ENCODE peak calls at places on chromosome 1, in five cellular contexts. A, E, Z, L and N are unnamed samples.

GRCh38 chr1:163381487-163382184 is 59.9 kb downstream of the NUF2 start:
- DNase-seq in L (no peak), Z (no peak), E (no peak), A (no peak), N (no peak)

GRCh38 chr1:54223441-54224202 is 23.7 kb downstream of the MRPL37 start:
- DNase-seq in L (no peak), Z (no peak), E (no peak), A (no peak), N (no peak)

GRCh38 chr1:27970401-27970800 is 10.6 kb downstream of the XKR8 start:
- DNase-seq in L (no peak), E (peak), Z (peak), A (no peak), N (no peak)

GRCh38 chr1:59290173-59290954 is 6.5 kb upstream of the FGGY start:
- DNase-seq in L (no peak), Z (peak), E (no peak), A (no peak), N (peak)

GRCh38 chr1:208788013-208788412 is 543.8 kb upstream of the PLXNA2 start:
- DNase-seq in A (no peak), E (no peak), Z (no peak), L (no peak), N (no peak)

GRCh38 chr1:12549460-12550349 is 68.3 kb downstream of the DHRS3 start:
- DNase-seq in E (peak), L (no peak), A (peak), Z (peak), N (peak)

GRCh38 chr1:22105611-22106207 is 37.2 kb downstream of the WNT4 start:
- DNase-seq in A (no peak), Z (no peak), E (no peak), L (no peak), N (peak)

GRCh38 chr1:19385869-19386591 is 73.9 kb downstream of the SLC66A1 start:
- DNase-seq in A (peak), E (no peak), L (no peak), Z (peak), N (no peak)

GRCh38 chr1:196295766-196296165 is 312.5 kb downstream of the KCNT2 start:
- DNase-seq in A (no peak), L (no peak), E (no peak), Z (no peak), N (peak)

GRCh38 chr1:226634156-226634588 is 85.6 kb downstream of the STUM start:
- DNase-seq in Z (peak), E (no peak), A (peak), L (peak), N (no peak)

GRCh38 chr1:202255343-202255742 is 61.7 kb downstream of the LGR6 start:
- DNase-seq in Z (no peak), L (no peak), A (no peak), E (no peak), N (no peak)

GRCh38 chr1:207002731-207003146 is 29.8 kb downstream of the C1orf116 start:
- DNase-seq in A (no peak), Z (peak), L (no peak), E (no peak), N (peak)

GRCh38 chr1:43580039-43580438 is 49.4 kb downstream of the PTPRF start:
- DNase-seq in E (no peak), A (no peak), Z (no peak), L (no peak), N (no peak)

GRCh38 chr1:179017383-179018326 is 8.0 kb upstream of the FAM20B start:
- DNase-seq in E (no peak), A (no peak), L (no peak), Z (no peak), N (peak)

GRCh38 chr1:173239058-173239457 is 31.9 kb upstream of the TNFSF4 start:
- DNase-seq in E (no peak), Z (no peak), L (no peak), A (no peak), N (no peak)

GRCh38 chr1:188302746-188303145 is 1474.0 kb downstream of the PLA2G4A start:
- DNase-seq in A (no peak), Z (no peak), E (no peak), L (no peak), N (no peak)

GRCh38 chr1:236994450-236994849 is 9.8 kb downstream of the MT1HL1 start:
- DNase-seq in E (no peak), L (no peak), A (no peak), Z (no peak), N (no peak)

GRCh38 chr1:8025061-8025670 is 943 bp downstream of the ERRFI1 start:
- DNase-seq in A (no peak), E (no peak), Z (no peak), L (no peak), N (peak)

GRCh38 chr1:43306688-43307457 is 6.1 kb downstream of the TIE1 start:
- DNase-seq in A (no peak), E (no peak), Z (peak), L (no peak), N (no peak)

GRCh38 chr1:169289016-169289415 is 78.6 kb downstream of the NME7 start:
- DNase-seq in A (no peak), L (no peak), E (no peak), Z (no peak), N (peak)

GRCh38 chr1:58765016-58765415 is 18.8 kb downstream of the JUN start:
- DNase-seq in A (no peak), E (no peak), Z (no peak), L (no peak), N (peak)

GRCh38 chr1:10778640-10779039 is 17.8 kb downstream of the CASZ1 start:
- DNase-seq in Z (no peak), L (no peak), E (no peak), A (no peak), N (no peak)

GRCh38 chr1:198936371-198937083 is 297.7 kb downstream of the PTPRC start:
- DNase-seq in L (no peak), A (no peak), E (no peak), Z (no peak), N (peak)

GRCh38 chr1:68143633-68144032 is 88.7 kb downstream of the WLS start:
- DNase-seq in L (no peak), A (no peak), E (no peak), Z (no peak), N (no peak)

GRCh38 chr1:157403203-157403602 is 149.1 kb downstream of the FCRL5 start:
- DNase-seq in E (no peak), Z (no peak), A (no peak), L (peak), N (peak)

GRCh38 chr1:92299477-92300125 is 742 bp downstream of the RPAP2 start:
- DNase-seq in E (no peak), A (no peak), Z (no peak), L (no peak), N (peak)

GRCh38 chr1:21939650-21940374 is 2.7 kb upstream of the HSPG2 start:
- DNase-seq in L (no peak), Z (peak), A (peak), E (peak), N (peak)

GRCh38 chr1:145692785-145693443 is 14.3 kb downstream of the PDZK1 start:
- DNase-seq in Z (no peak), A (no peak), E (no peak), L (no peak), N (no peak)

GRCh38 chr1:29633271-29633615 is 396.9 kb downstream of the PTPRU start:
- DNase-seq in L (no peak), Z (no peak), E (no peak), A (no peak), N (no peak)

GRCh38 chr1:167438171-167439138 is 79.9 kb downstream of the CD247 start:
- DNase-seq in Z (peak), L (no peak), A (no peak), E (no peak), N (no peak)
- H3K4me3 ChIP-seq in Z (no peak), L (peak), A (peak), E (no peak), N (no peak)

GRCh38 chr1:175338447-175339135 is 146.0 kb upstream of the KIAA0040 start:
- DNase-seq in L (no peak), E (no peak), A (no peak), Z (no peak), N (peak)
- TF ChIP-seq CTCF in L (peak), E (no peak), A (peak), Z (peak), N (peak)

GRCh38 chr1:40981702-40982448 is 2.4 kb downstream of the CTPS1 start:
- DNase-seq in E (no peak), Z (no peak), A (no peak), L (no peak), N (no peak)

GRCh38 chr1:40984531-40984930 is 5.0 kb downstream of the CTPS1 start:
- DNase-seq in E (no peak), Z (no peak), L (no peak), A (no peak), N (peak)

GRCh38 chr1:40983286-40983685 is 3.8 kb downstream of the CTPS1 start:
- DNase-seq in L (no peak), A (no peak), E (no peak), Z (no peak), N (peak)

GRCh38 chr1:40984066-40984465 is 4.6 kb downstream of the CTPS1 start:
- DNase-seq in Z (no peak), E (no peak), A (no peak), L (no peak), N (peak)

DNA sequence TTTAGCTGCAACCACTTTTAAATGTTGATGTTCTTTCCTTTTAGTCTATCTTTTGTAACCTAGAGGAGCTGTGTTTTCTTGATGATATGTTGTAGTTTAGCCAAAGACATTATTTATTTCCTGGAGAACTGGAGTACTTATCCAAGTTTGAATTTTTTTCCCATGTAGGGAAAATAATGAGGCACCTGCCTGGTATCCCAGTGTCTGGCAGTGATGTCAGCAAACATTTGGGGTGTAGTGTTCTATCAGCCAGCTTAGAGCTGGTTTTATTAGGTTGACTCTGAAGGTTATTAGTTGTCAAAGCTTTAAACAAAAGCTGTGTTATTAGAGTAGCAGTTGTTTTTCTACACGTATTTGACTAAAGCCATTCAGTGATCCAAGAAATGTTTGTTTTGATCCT is 3.2 kb downstream of the CTPS1 start:
- DNase-seq in Z (no peak), A (no peak), L (no peak), E (no peak), N (no peak)
- H3K4me3 ChIP-seq in Z (no peak), A (no peak), L (no peak), E (no peak), N (no peak)

DNA sequence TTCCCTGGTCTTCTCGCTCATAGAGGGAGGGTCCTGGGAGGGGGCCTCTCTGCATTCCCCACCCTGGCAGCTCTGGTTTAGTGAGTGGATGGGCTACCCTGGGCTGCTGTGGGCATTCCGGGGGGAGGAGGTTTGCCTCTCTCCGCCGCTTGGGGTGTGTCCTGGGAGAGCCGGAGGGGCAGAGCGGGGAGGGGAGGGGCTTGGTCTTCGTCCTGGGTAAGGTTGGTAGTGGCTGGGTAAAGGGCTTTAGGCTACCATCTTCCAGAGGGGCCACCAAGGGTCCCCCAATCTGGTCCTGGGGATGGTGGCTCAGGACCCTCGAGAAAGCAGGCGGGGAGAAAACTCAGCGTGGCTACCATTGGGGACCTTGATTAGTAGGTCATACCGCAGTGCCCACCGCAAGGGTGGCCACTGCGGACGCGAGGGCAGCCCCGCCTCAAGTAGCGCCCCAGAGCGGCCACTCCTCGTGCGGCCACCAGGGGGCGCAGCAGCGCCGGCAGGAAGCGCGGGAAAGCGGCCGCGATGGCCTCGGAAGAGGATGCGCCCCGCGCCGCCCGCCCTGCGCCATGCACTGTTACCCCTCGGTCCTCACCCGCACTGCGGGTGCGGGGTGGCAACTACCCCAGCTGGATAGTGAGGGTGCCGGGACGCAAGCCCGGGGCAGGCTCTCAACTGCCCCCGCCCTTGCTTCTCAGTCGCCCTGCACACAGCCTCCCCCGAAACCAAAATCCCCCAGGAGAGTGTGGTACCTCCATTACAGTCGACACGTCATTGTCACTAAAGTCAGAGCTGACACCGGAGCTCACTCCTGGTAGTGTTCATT is 44.1 kb upstream of the SLC25A33 start:
- DNase-seq in Z (peak), A (peak), L (peak), E (no peak), N (no peak)
- TF ChIP-seq CTCF in Z (peak), A (peak), L (peak), E (peak), N (peak)